ENCODE peak calls at places on chromosome 11, in ten cellular contexts. T is transverse colon, R is GM12878, F is suprapubic skin, E is K562, C is breast epithelium, A is HepG2, M is HCT116, N is prostate gland, X is H1. P is an unnamed sample.

GRCh38 chr11:134171951-134172350 is 51.8 kb downstream of the NCAPD3 start:
- DNase-seq in T (no peak), R (no peak), F (no peak), E (no peak), C (no peak), A (no peak), M (no peak), N (no peak), X (no peak), P (no peak)

GRCh38 chr11:12606597-12606996 is 67.6 kb upstream of the TEAD1 start:
- DNase-seq in T (no peak), R (no peak), F (no peak), E (no peak), C (no peak), A (no peak), M (no peak), N (no peak), X (no peak), P (no peak)

GRCh38 chr11:28727254-28727653 is 619.1 kb downstream of the METTL15 start:
- DNase-seq in T (no peak), R (no peak), F (no peak), E (no peak), C (no peak), A (no peak), M (no peak), N (no peak), X (no peak), P (no peak)

GRCh38 chr11:1771273-1771672 is 7.5 kb upstream of the CTSD start:
- DNase-seq in T (peak), R (no peak), F (peak), E (no peak), C (peak), A (no peak), M (no peak), N (no peak), X (no peak), P (peak)

GRCh38 chr11:78541537-78541936 is 33.1 kb downstream of the NARS2 start:
- DNase-seq in T (no peak), R (no peak), F (no peak), E (no peak), C (no peak), A (no peak), M (no peak), N (no peak), X (no peak), P (no peak)

GRCh38 chr11:34603129-34604001 is 17.5 kb upstream of the EHF start:
- DNase-seq in T (peak), R (no peak), F (no peak), E (peak), C (no peak), A (no peak), M (no peak), N (no peak), X (no peak), P (no peak)

GRCh38 chr11:115276799-115277198 is 227.4 kb downstream of the CADM1 start:
- DNase-seq in T (no peak), R (no peak), F (no peak), E (no peak), C (no peak), A (no peak), M (no peak), N (no peak), X (no peak), P (no peak)

GRCh38 chr11:121540627-121541026 is 87.9 kb upstream of the SORL1-AS1 start:
- DNase-seq in T (no peak), R (peak), F (no peak), E (no peak), C (no peak), A (no peak), M (no peak), N (no peak), X (no peak), P (no peak)

GRCh38 chr11:121964591-121964990 is 151.4 kb downstream of the BLID start:
- DNase-seq in T (no peak), R (no peak), F (no peak), E (no peak), C (no peak), A (no peak), M (no peak), N (no peak), X (no peak), P (no peak)

GRCh38 chr11:69295995-69296889 is 2.3 kb downstream of the MYEOV start:
- DNase-seq in T (peak), R (no peak), F (peak), E (no peak), C (no peak), A (peak), M (no peak), N (no peak), X (no peak), P (peak)

GRCh38 chr11:73072935-73073481 is 69.1 kb downstream of the FCHSD2 start:
- DNase-seq in T (no peak), R (peak), F (no peak), E (no peak), C (no peak), A (no peak), M (no peak), N (peak), X (no peak), P (no peak)

GRCh38 chr11:103794262-103794661 is 242.2 kb upstream of the DDI1 start:
- DNase-seq in T (no peak), R (no peak), F (no peak), E (no peak), C (no peak), A (no peak), M (no peak), N (no peak), X (no peak), P (no peak)

GRCh38 chr11:115612331-115612730 is 108.1 kb upstream of the CADM1 start:
- DNase-seq in T (no peak), R (no peak), F (no peak), E (no peak), C (no peak), A (no peak), M (no peak), N (no peak), X (peak), P (no peak)

GRCh38 chr11:93648168-93648567 is 13.3 kb upstream of the CEP295 start:
- DNase-seq in T (no peak), R (no peak), F (no peak), E (no peak), C (no peak), A (peak), M (no peak), N (no peak), X (no peak), P (no peak)

GRCh38 chr11:41377709-41378394 is 81.6 kb downstream of the LRRC4C start:
- DNase-seq in T (no peak), R (no peak), F (no peak), E (no peak), C (no peak), A (no peak), M (no peak), N (no peak), X (no peak), P (no peak)

GRCh38 chr11:73598719-73599379 is 937 bp upstream of the FAM168A start:
- DNase-seq in T (no peak), R (no peak), F (no peak), E (no peak), C (no peak), A (no peak), M (no peak), N (no peak), X (no peak), P (no peak)

GRCh38 chr11:59667812-59668187 is 1.0 kb downstream of the PATL1 start:
- DNase-seq in T (no peak), R (no peak), F (no peak), E (no peak), C (no peak), A (peak), M (no peak), N (no peak), X (no peak), P (no peak)
- H3K4me3 ChIP-seq in T (peak), R (peak), F (peak), E (peak), C (peak), A (peak), M (peak), N (peak), X (peak), P (peak)

DNA sequence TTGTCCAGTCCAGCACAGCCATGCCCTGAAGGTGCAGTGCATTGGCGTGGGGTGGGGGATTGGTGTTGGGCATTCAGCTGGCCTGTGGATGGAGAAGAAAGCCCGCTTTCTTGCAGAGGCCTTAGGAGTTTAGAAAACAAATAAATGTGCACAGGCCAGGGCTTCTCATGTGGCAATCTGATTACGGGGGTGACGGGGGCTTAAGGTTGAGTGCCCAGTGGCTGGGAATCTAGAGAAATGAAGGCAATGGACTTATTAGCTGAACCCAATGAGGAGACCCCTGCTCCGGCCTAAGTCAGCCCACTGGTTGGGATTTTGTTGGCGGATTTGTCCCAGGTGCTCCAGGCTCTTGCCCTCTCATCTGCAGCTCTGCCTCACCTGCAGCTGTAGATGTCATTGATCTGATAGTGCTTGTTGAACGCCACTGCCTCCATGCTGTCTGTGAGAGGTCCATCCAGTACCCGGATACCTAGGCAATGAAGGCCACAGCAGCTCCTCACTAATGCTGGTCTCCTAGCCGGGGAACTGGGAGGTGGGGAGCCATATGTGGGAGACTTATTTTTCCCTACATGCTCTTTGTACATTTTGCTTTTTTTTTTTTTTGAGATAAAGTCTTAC is 6.2 kb downstream of the PCSK7 start:
- DNase-seq in T (peak), R (no peak), F (no peak), E (no peak), C (no peak), A (no peak), M (no peak), N (no peak), X (no peak), P (no peak)
- TF ChIP-seq POLR2AphosphoS5 in T (no peak), R (no peak), F (no peak), E (no peak), C (no peak), A (no peak), M (no peak), N (no peak), X (no peak), P (no peak)

DNA sequence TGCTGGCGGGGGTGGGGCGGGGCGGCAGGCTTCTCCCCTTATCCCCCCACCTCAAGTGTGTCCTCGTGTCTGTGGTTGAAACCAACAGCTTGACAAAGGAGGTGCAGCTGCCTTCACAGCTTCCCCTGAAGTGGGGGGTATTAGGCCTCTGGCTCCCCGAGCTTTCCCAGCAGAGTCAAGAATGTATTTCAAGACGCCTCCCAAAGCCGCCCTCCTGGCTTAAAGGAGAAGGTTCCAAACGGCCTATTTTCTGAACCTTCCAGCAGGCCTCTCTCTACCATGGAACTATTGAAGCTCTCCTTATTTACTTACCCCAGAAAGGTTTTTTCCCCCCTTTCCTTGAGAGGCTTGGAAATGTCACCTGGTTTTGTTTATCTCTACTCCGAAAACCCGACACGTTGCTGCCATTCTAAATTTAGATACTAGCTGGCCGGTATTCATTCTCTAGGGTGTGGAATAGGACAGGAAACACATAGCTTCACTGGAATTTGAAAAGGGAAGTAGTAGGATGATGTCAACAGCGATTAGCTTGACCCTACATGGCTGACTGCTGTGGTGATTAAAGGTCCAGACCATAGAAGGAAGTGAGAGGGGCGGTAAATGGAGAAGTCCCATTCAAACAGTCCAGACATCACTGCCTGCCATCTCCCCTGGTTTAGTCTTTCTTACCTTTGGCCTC is 663 bp upstream of the PICALM start:
- DNase-seq in T (peak), R (peak), F (no peak), E (peak), C (no peak), A (peak), M (peak), N (peak), X (peak), P (no peak)
- TF ChIP-seq POLR2A in T (peak), R (peak), F (no peak), E (peak), C (no peak), A (no peak), M (no peak), N (no peak), X (no peak), P (no peak)

DNA sequence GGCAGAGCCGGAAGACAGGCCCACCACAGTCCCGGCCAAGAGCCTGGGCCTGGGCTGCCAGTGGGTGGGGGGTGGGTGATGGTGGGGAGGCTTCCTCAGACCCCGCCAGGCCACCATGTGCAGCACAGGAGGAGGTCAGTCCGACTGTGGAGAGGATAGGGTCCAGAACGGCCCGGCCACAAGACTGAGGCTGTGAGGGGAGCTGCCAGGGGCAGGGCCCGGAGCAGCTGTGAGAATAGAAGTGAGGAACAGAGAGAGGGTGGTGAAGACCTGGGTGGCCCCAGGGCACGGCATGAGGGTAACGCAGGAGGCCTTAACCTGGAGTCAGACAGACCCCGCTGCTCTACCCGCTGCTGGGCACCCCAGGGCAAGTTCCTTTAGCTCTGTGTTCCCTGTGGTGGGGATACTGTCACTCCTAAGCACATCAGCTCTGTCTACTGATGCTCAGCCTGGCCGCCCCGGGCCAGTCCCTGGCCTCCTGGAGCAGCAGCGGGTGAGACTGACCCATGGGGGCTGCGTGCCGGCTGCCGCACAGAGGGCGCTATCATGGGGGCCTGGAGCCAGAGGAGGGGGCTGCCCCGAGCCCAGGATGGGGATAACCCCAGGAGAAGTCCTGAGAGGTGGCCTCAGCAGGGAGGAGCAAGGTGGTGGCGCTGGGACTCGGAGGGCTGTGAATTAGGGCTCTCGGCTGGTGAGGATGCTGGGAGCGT is 1.7 kb downstream of the FERMT3 start:
- DNase-seq in T (no peak), R (no peak), F (no peak), E (peak), C (no peak), A (no peak), M (no peak), N (no peak), X (no peak), P (peak)
- H3K4me3 ChIP-seq in T (peak), R (peak), F (peak), E (peak), C (peak), A (no peak), M (no peak), N (no peak), X (no peak), P (peak)

P was measured in spleen.